ENCODE peak calls at places on chromosomes 5 and 9, in four cellular contexts. Q, V, N and E are unnamed samples.

GRCh38 chr9:98805506-98806272 is 1.8 kb upstream of the GALNT12 start:
- DNase-seq in Q (no peak), V (peak), N (no peak), E (no peak)

GRCh38 chr9:130898552-130898852 is 1.9 kb upstream of the QRFP start:
- DNase-seq in N (no peak), V (no peak), Q (peak), E (no peak)

GRCh38 chr9:96031366-96031824 is 155.9 kb downstream of the ERCC6L2 start:
- DNase-seq in N (peak), Q (no peak), V (no peak), E (no peak)

GRCh38 chr9:116901260-116901659 is 214.2 kb downstream of the TRIM32 start:
- DNase-seq in N (no peak), Q (no peak), V (no peak), E (no peak)

GRCh38 chr9:132878695-132879064 is at the start of gene SPACA9:
- DNase-seq in V (peak), N (peak), Q (peak), E (peak)

GRCh38 chr5:92909545-92909962 is 671.5 kb downstream of the NR2F1-AS1 start:
- DNase-seq in N (no peak), V (peak), Q (no peak), E (no peak)

GRCh38 chr9:95938724-95939123 is 63.2 kb downstream of the ERCC6L2 start:
- DNase-seq in V (no peak), Q (no peak), N (no peak), E (no peak)

GRCh38 chr5:543351-543750 is 19.1 kb upstream of the SLC9A3 start:
- DNase-seq in V (peak), Q (peak), N (no peak), E (no peak)

GRCh38 chr5:56909294-56910122 is at the start of gene SETD9:
- DNase-seq in V (peak), Q (peak), N (peak), E (peak)
- TF ChIP-seq POLR2A in V (peak), Q (peak), N (peak), E (peak)

DNA sequence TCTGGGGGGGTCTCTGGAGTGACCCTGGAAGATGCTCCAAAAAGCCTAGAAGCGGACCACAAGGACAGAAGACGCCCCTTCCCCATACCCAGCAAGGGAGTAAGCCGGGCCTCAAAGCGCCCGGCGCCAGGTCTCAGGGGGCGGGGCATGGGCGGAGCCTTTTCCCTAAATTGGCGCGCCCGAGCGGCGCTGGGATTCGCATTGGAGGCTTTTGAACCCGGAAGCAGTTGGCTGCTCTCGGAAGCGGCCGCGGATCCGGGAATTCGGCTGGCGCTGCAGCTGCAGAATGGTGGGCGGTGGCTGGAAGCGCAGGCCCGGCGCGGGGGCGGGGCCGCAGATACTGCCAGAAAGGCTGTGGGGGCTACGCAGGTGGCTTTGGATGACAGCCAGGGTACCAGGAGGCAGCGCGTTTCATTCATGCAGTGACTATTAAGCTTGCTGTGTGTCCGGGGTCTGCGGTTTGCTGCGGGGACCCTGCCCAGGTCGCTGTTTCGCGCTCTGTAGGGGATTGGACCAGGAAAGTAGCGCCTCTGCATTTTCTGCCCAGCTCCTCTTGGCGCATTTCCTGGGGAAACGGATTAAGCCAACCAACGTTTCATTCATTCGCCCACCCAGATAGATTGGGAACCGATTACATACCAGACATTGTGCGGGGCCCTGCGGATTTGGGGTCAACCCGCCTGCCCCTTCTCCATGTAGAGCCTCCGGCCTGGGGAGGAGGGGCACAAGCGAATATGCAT is 83.0 kb upstream of the FREM1 start:
- DNase-seq in N (peak), V (no peak), Q (peak), E (peak)
- TF ChIP-seq POLR2A in N (peak), V (no peak), Q (no peak), E (peak)

GRCh38 chr5:140114341-140115185 is 654 bp downstream of the PURA start:
- DNase-seq in Q (peak), V (peak), N (peak), E (peak)
- TF ChIP-seq POLR2A in Q (peak), V (peak), N (no peak), E (peak)

DNA sequence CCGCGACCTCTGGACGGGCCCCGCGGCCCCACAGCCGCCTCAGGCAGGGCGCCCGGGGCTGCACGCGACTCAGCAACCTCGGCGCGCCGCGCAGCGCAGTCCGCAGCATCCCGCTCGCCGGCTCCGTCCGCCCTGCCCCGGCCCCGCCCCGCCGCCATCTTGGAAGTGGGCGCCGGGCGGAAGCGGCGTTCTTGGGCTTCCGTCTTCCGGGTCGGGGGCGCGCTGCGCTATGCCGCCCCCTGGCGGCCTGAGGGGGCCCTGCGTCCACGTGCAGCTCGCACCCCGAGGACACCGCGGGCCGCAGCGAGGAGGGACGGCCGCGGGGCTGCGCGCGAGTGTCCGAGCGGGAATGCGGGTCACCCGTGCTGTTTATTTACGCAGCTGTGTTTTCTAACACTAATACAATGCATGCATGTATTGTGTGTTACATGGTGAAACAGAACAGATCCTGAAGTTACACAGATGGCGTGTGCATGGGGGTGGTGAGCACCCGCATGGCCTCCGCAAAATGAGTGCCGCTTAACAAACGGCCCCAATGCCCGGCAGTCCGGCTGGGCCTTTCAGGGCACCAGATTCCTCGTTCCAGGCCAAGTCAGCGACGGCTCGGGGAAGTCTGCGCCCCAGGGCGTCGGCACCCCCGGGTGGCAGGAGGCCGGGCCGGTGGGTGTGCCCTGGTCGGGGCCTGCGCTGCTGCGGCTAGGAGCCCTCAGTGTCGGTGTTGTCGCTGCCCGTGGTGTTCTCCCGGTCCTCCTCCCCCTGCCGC is at the start of gene DNLZ:
- DNase-seq in N (peak), Q (peak), V (peak), E (peak)
- TF ChIP-seq POLR2A in N (peak), Q (no peak), V (peak), E (peak)

GRCh38 chr9:127578952-127579853 is 32.9 kb upstream of the STXBP1 start:
- DNase-seq in V (peak), Q (peak), N (peak), E (peak)
- TF ChIP-seq POLR2A in V (no peak), Q (no peak), N (peak), E (peak)

GRCh38 chr9:35114113-35114847 is 1.4 kb downstream of the ATOSB start:
- DNase-seq in N (peak), V (peak), Q (peak), E (peak)

GRCh38 chr9:35116898-35117551 is 1.4 kb upstream of the ATOSB start:
- DNase-seq in Q (peak), N (peak), V (peak), E (peak)

GRCh38 chr9:35114921-35115341 is 731 bp downstream of the ATOSB start:
- DNase-seq in Q (peak), V (peak), N (peak), E (peak)

GRCh38 chr9:35116539-35116897 is 856 bp upstream of the ATOSB start:
- DNase-seq in Q (no peak), N (no peak), V (no peak), E (no peak)

GRCh38 chr9:35115680-35116538 is at the start of gene ATOSB:
- DNase-seq in Q (peak), N (peak), V (peak), E (peak)
- TF ChIP-seq POLR2A in Q (peak), N (peak), V (peak), E (peak)

DNA sequence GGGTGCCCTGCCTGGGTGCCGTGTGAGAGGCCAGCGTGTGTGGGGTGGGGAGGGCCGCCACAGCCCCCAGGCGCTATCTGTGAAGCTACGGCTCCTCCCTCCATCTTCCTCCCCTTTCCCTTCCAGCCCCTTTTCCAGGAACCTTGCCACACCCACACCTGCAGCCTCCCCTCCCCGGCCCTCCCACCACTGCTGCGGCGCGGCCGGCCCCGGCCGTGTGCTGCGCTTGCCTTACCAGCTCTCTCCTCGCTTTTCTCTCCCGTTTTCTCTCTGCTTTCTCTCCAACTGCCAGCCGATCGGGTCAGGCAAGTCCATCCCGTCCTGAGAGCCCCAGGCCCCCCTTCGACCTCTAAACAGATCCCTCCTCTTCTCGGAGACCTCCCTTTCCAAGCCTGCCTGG is 21.4 kb downstream of the GOLGA2 start:
- DNase-seq in Q (no peak), V (no peak), N (no peak), E (no peak)
- TF ChIP-seq POLR2A in Q (no peak), V (no peak), N (no peak), E (no peak)